ENCODE peak calls at places on chromosomes 5 and 9, in six cellular contexts. One of them, this sample, is unnamed.

GRCh38 chr5:52690236-52690685 is 97.5 kb upstream of the ITGA1 start:
- DNase-seq in PC-9: no peak
- DNase-seq in cardiac septum: no peak
- DNase-seq in B cell: no peak
- DNase-seq in T-helper 17 cell: no peak
- DNase-seq in effector CD8-positive, alpha-beta T cell: no peak
- DNase-seq in this sample: no peak

GRCh38 chr9:111572945-111573604 is 26.4 kb downstream of the PTGR1 start:
- DNase-seq in effector CD8-positive, alpha-beta T cell: no peak
- DNase-seq in T-helper 17 cell: no peak
- DNase-seq in B cell: no peak
- DNase-seq in cardiac septum: no peak
- DNase-seq in PC-9: no peak
- DNase-seq in this sample: no peak

GRCh38 chr9:131530546-131530929 is 525 bp downstream of the UCK1 start:
- DNase-seq in T-helper 17 cell: no peak
- DNase-seq in PC-9: peak; percentile 45
- DNase-seq in cardiac septum: no peak
- DNase-seq in B cell: peak; percentile 38
- DNase-seq in effector CD8-positive, alpha-beta T cell: no peak
- DNase-seq in this sample: no peak

GRCh38 chr5:1299511-1299850 is 4.6 kb upstream of the TERT start:
- DNase-seq in PC-9: no peak
- DNase-seq in effector CD8-positive, alpha-beta T cell: no peak
- DNase-seq in cardiac septum: peak; percentile 64
- DNase-seq in B cell: no peak
- DNase-seq in T-helper 17 cell: peak; percentile 2
- DNase-seq in this sample: no peak

GRCh38 chr5:92991681-92992472 is 589.1 kb downstream of the NR2F1-AS1 start:
- DNase-seq in T-helper 17 cell: no peak
- DNase-seq in B cell: no peak
- DNase-seq in cardiac septum: no peak
- DNase-seq in PC-9: no peak
- DNase-seq in effector CD8-positive, alpha-beta T cell: no peak
- DNase-seq in this sample: no peak

GRCh38 chr5:1930501-1930879 is 47.8 kb upstream of the IRX4 start:
- DNase-seq in B cell: no peak
- DNase-seq in PC-9: no peak
- DNase-seq in T-helper 17 cell: no peak
- DNase-seq in effector CD8-positive, alpha-beta T cell: no peak
- DNase-seq in cardiac septum: no peak
- DNase-seq in this sample: no peak

GRCh38 chr9:109918359-109919163 is 138.6 kb downstream of the PALM2AKAP2 start:
- DNase-seq in T-helper 17 cell: no peak
- DNase-seq in effector CD8-positive, alpha-beta T cell: no peak
- DNase-seq in B cell: peak; percentile 64
- DNase-seq in cardiac septum: no peak
- DNase-seq in PC-9: no peak
- DNase-seq in this sample: no peak

GRCh38 chr5:154352960-154353548 is 92.7 kb upstream of the SAP30L start:
- DNase-seq in T-helper 17 cell: no peak
- DNase-seq in cardiac septum: no peak
- DNase-seq in PC-9: no peak
- DNase-seq in B cell: no peak
- DNase-seq in effector CD8-positive, alpha-beta T cell: no peak
- DNase-seq in this sample: no peak

GRCh38 chr9:83986765-83987401 is 6.3 kb downstream of the RMI1 start:
- DNase-seq in PC-9: peak; percentile 33
- DNase-seq in effector CD8-positive, alpha-beta T cell: no peak
- DNase-seq in cardiac septum: no peak
- DNase-seq in B cell: no peak
- DNase-seq in T-helper 17 cell: no peak
- DNase-seq in this sample: no peak

GRCh38 chr5:61301820-61302563 is 30.1 kb upstream of the ZSWIM6 start:
- DNase-seq in T-helper 17 cell: no peak
- DNase-seq in PC-9: peak; percentile 86
- DNase-seq in cardiac septum: no peak
- DNase-seq in B cell: no peak
- DNase-seq in effector CD8-positive, alpha-beta T cell: no peak
- DNase-seq in this sample: peak; percentile 78

GRCh38 chr9:135584934-135585333 is 23.4 kb downstream of the PAEP start:
- DNase-seq in B cell: no peak
- DNase-seq in PC-9: no peak
- DNase-seq in cardiac septum: peak; percentile 55
- DNase-seq in T-helper 17 cell: no peak
- DNase-seq in effector CD8-positive, alpha-beta T cell: no peak
- DNase-seq in this sample: no peak

GRCh38 chr9:87280421-87280820 is 217.2 kb upstream of the DAPK1 start:
- DNase-seq in T-helper 17 cell: no peak
- DNase-seq in PC-9: no peak
- DNase-seq in effector CD8-positive, alpha-beta T cell: no peak
- DNase-seq in cardiac septum: no peak
- DNase-seq in B cell: no peak
- DNase-seq in this sample: peak; percentile 69

GRCh38 chr5:159206368-159206767 is 3.0 kb downstream of the RNF145 start:
- DNase-seq in B cell: no peak
- DNase-seq in cardiac septum: no peak
- DNase-seq in T-helper 17 cell: no peak
- DNase-seq in effector CD8-positive, alpha-beta T cell: no peak
- DNase-seq in PC-9: no peak
- DNase-seq in this sample: no peak

GRCh38 chr9:123401879-123402513 is 46.0 kb downstream of the CRB2 start:
- DNase-seq in cardiac septum: no peak
- DNase-seq in PC-9: peak; percentile 45
- DNase-seq in B cell: peak; percentile 16
- DNase-seq in T-helper 17 cell: no peak
- DNase-seq in effector CD8-positive, alpha-beta T cell: no peak
- DNase-seq in this sample: no peak

GRCh38 chr9:83062653-83063527 is at the start of gene RASEF:
- DNase-seq in PC-9: peak; percentile 95
- DNase-seq in effector CD8-positive, alpha-beta T cell: no peak
- DNase-seq in cardiac septum: no peak
- DNase-seq in T-helper 17 cell: no peak
- DNase-seq in B cell: no peak
- DNase-seq in this sample: peak; percentile 53

GRCh38 chr9:89442981-89443817 is 54.7 kb downstream of the SEMA4D start:
- DNase-seq in PC-9: peak; percentile 59
- DNase-seq in B cell: no peak
- DNase-seq in cardiac septum: no peak
- DNase-seq in T-helper 17 cell: no peak
- DNase-seq in effector CD8-positive, alpha-beta T cell: no peak
- DNase-seq in this sample: no peak

GRCh38 chr9:127976943-127977871 is 3.6 kb downstream of the EEIG1 start:
- DNase-seq in effector CD8-positive, alpha-beta T cell: no peak
- DNase-seq in PC-9: no peak
- DNase-seq in cardiac septum: no peak
- DNase-seq in B cell: no peak
- DNase-seq in T-helper 17 cell: no peak
- DNase-seq in this sample: no peak

GRCh38 chr9:84146893-84147705 is 166.5 kb downstream of the RMI1 start:
- DNase-seq in effector CD8-positive, alpha-beta T cell: no peak
- DNase-seq in cardiac septum: no peak
- DNase-seq in PC-9: no peak
- DNase-seq in B cell: no peak
- DNase-seq in T-helper 17 cell: no peak
- DNase-seq in this sample: no peak

This sample was measured in T1000.